ENCODE peak calls at places on chromosomes 5 and 9, in four cellular contexts. J is EH; N is effector CD4-positive, alpha-beta T cell; B is stomach. E is an unnamed sample.
A peak's percentile ranks its signal among the peaks of the same experiment; 100 is the strongest.

GRCh38 chr5:145780961-145781360 is 54.2 kb downstream of the PRELID2 start:
- DNase-seq in N (no peak), J (no peak), B (no peak), E (no peak)

GRCh38 chr5:144307726-144308125 is 137.1 kb downstream of the KCTD16 start:
- DNase-seq in J (no peak), B (no peak), N (no peak), E (no peak)

GRCh38 chr5:43941806-43942205 is 338.8 kb downstream of the NNT start:
- DNase-seq in N (no peak), J (no peak), B (no peak), E (no peak)

GRCh38 chr5:154478224-154478565 is at the start of gene HAND1:
- DNase-seq in N (no peak), B (peak; percentile 40), J (peak; percentile 47), E (no peak)

GRCh38 chr5:157308826-157309465 is 43.0 kb downstream of the CYFIP2 start:
- DNase-seq in B (no peak), N (no peak), J (peak; percentile 30), E (no peak)

GRCh38 chr5:32587067-32587551 is 1.8 kb downstream of the SUB1 start:
- DNase-seq in N (no peak), J (no peak), B (no peak), E (no peak)

GRCh38 chr5:32531885-32532520 is 53.4 kb upstream of the SUB1 start:
- DNase-seq in N (peak; percentile 39), J (peak; percentile 88), B (no peak), E (peak; percentile 54)

GRCh38 chr9:20599195-20599594 is 23.1 kb downstream of the MLLT3 start:
- DNase-seq in J (peak; percentile 73), B (no peak), N (no peak), E (no peak)

GRCh38 chr5:75640395-75640794 is 29.1 kb downstream of the ANKDD1B start:
- DNase-seq in B (no peak), N (no peak), J (peak; percentile 94), E (no peak)

E was measured in T-helper 22 cell.